ENCODE peak calls at places on chromosome 1, in seven cellular contexts. Y is ovary, C is AG09309, X is T-helper 9 cell, M is A172, F is ecto neural progenitor cell, J is renal cortical epithelial cell. K is an unnamed sample.

GRCh38 chr1:96746440-96747223 is 25.0 kb downstream of the PTBP2 start:
- DNase-seq in F (no peak), M (no peak), X (no peak), Y (no peak), J (no peak), C (no peak), K (no peak)

GRCh38 chr1:23010734-23011449 is 4.8 kb downstream of the TEX46 start:
- DNase-seq in C (peak), J (peak), Y (no peak), F (no peak), M (peak), X (no peak), K (peak)

GRCh38 chr1:50829010-50829958 is 130.8 kb downstream of the FAF1 start:
- DNase-seq in M (peak), Y (no peak), X (no peak), J (peak), C (no peak), F (no peak), K (peak)

GRCh38 chr1:9615316-9616063 is 26.8 kb downstream of the TMEM201 start:
- DNase-seq in X (no peak), Y (no peak), J (peak), M (peak), F (peak), C (no peak), K (peak)

GRCh38 chr1:13702425-13703127 is 2.6 kb downstream of the PRDM2 start:
- DNase-seq in J (no peak), Y (no peak), F (no peak), X (peak), M (no peak), C (no peak), K (no peak)

GRCh38 chr1:116767782-116768382 is 13.7 kb downstream of the CD2 start:
- DNase-seq in Y (no peak), M (no peak), X (no peak), C (no peak), F (no peak), J (no peak), K (no peak)

GRCh38 chr1:185499986-185500626 is 183.1 kb upstream of the IVNS1ABP start:
- DNase-seq in M (peak), C (peak), X (no peak), J (peak), Y (no peak), F (no peak), K (no peak)

GRCh38 chr1:56663846-56664245 is 18.7 kb downstream of the PRKAA2 start:
- DNase-seq in M (no peak), C (no peak), X (no peak), Y (no peak), J (no peak), F (no peak), K (no peak)

GRCh38 chr1:162822391-162823200 is 32.1 kb downstream of the HSD17B7 start:
- DNase-seq in X (no peak), C (no peak), F (peak), M (peak), Y (peak), J (no peak), K (peak)

GRCh38 chr1:112956503-112957132 is 622 bp upstream of the SLC16A1 start:
- DNase-seq in X (peak), M (no peak), Y (no peak), F (no peak), J (peak), C (no peak), K (peak)

GRCh38 chr1:84159533-84160240 is 15.6 kb downstream of the PRKACB start:
- DNase-seq in M (no peak), Y (no peak), C (no peak), J (no peak), F (no peak), X (no peak), K (no peak)

GRCh38 chr1:230256896-230257295 is 169.2 kb downstream of the PGBD5 start:
- DNase-seq in X (no peak), M (no peak), J (no peak), C (no peak), F (no peak), Y (no peak), K (no peak)

GRCh38 chr1:22236151-22236550 is 93.3 kb upstream of the WNT4 start:
- DNase-seq in C (no peak), F (no peak), M (no peak), X (no peak), Y (no peak), J (no peak), K (no peak)

GRCh38 chr1:44730741-44731512 is at the start of gene RNU5D-1:
- DNase-seq in M (peak), Y (peak), X (peak), J (peak), C (peak), F (peak), K (peak)

K was measured in NCI-H82.